ENCODE peak calls at places on chromosomes 5 and 9, in nine cellular contexts. One of them, this sample, is unnamed.

GRCh38 chr9:108015690-108016089 is 526.1 kb upstream of the KLF4 start:
- DNase-seq in left ventricle myocardium inferior: no peak
- DNase-seq in cardiac fibroblast: no peak
- DNase-seq in GM13977: no peak
- DNase-seq in lower lobe of right lung: no peak
- DNase-seq in foreskin fibroblast: no peak
- DNase-seq in lung: no peak
- DNase-seq in AG04450: no peak
- DNase-seq in A549: no peak
- DNase-seq in this sample: no peak

GRCh38 chr5:84715686-84716085 is 331.0 kb upstream of the EDIL3 start:
- DNase-seq in left ventricle myocardium inferior: no peak
- DNase-seq in cardiac fibroblast: no peak
- DNase-seq in GM13977: no peak
- DNase-seq in lower lobe of right lung: no peak
- DNase-seq in foreskin fibroblast: no peak
- DNase-seq in lung: no peak
- DNase-seq in AG04450: no peak
- DNase-seq in A549: no peak
- DNase-seq in this sample: no peak

GRCh38 chr9:591292-591691 is 250.2 kb upstream of the DMRT1 start:
- DNase-seq in left ventricle myocardium inferior: peak
- DNase-seq in cardiac fibroblast: no peak
- DNase-seq in GM13977: no peak
- DNase-seq in lower lobe of right lung: peak
- DNase-seq in foreskin fibroblast: no peak
- DNase-seq in lung: peak
- DNase-seq in AG04450: no peak
- DNase-seq in A549: no peak
- DNase-seq in this sample: no peak

GRCh38 chr5:72067682-72068470 is 39.4 kb upstream of the MAP1B start:
- DNase-seq in left ventricle myocardium inferior: no peak
- DNase-seq in cardiac fibroblast: peak
- DNase-seq in GM13977: no peak
- DNase-seq in lower lobe of right lung: no peak
- DNase-seq in foreskin fibroblast: peak
- DNase-seq in lung: no peak
- DNase-seq in AG04450: peak
- DNase-seq in A549: peak
- DNase-seq in this sample: no peak

GRCh38 chr9:126790561-126790960 is 14.3 kb upstream of the ZBTB43 start:
- DNase-seq in left ventricle myocardium inferior: no peak
- DNase-seq in cardiac fibroblast: no peak
- DNase-seq in GM13977: no peak
- DNase-seq in lower lobe of right lung: peak
- DNase-seq in foreskin fibroblast: no peak
- DNase-seq in lung: no peak
- DNase-seq in AG04450: no peak
- DNase-seq in A549: no peak
- DNase-seq in this sample: no peak

GRCh38 chr5:142508027-142508426 is 177.9 kb downstream of the FGF1 start:
- DNase-seq in left ventricle myocardium inferior: no peak
- DNase-seq in cardiac fibroblast: no peak
- DNase-seq in GM13977: no peak
- DNase-seq in lower lobe of right lung: peak
- DNase-seq in foreskin fibroblast: no peak
- DNase-seq in lung: peak
- DNase-seq in AG04450: no peak
- DNase-seq in A549: no peak
- DNase-seq in this sample: no peak

GRCh38 chr5:43702815-43703214 is 99.8 kb downstream of the NNT start:
- DNase-seq in left ventricle myocardium inferior: no peak
- DNase-seq in cardiac fibroblast: peak
- DNase-seq in GM13977: no peak
- DNase-seq in lower lobe of right lung: no peak
- DNase-seq in foreskin fibroblast: peak
- DNase-seq in lung: no peak
- DNase-seq in AG04450: no peak
- DNase-seq in A549: no peak
- DNase-seq in this sample: no peak

GRCh38 chr5:150612405-150612804 is 28.1 kb upstream of the SYNPO start:
- DNase-seq in left ventricle myocardium inferior: no peak
- DNase-seq in cardiac fibroblast: no peak
- DNase-seq in GM13977: no peak
- DNase-seq in lower lobe of right lung: no peak
- DNase-seq in foreskin fibroblast: no peak
- DNase-seq in lung: no peak
- DNase-seq in AG04450: no peak
- DNase-seq in A549: no peak
- DNase-seq in this sample: no peak

GRCh38 chr5:171316258-171317121 is 7.4 kb downstream of the TLX3 start:
- DNase-seq in left ventricle myocardium inferior: no peak
- DNase-seq in cardiac fibroblast: no peak
- DNase-seq in GM13977: no peak
- DNase-seq in lower lobe of right lung: no peak
- DNase-seq in foreskin fibroblast: no peak
- DNase-seq in lung: no peak
- DNase-seq in AG04450: no peak
- DNase-seq in A549: no peak
- DNase-seq in this sample: no peak

GRCh38 chr9:87862536-87863268 is 20.0 kb upstream of the SPATA31E1 start:
- DNase-seq in left ventricle myocardium inferior: no peak
- DNase-seq in cardiac fibroblast: peak
- DNase-seq in GM13977: no peak
- DNase-seq in lower lobe of right lung: no peak
- DNase-seq in foreskin fibroblast: peak
- DNase-seq in lung: no peak
- DNase-seq in AG04450: peak
- DNase-seq in A549: peak
- DNase-seq in this sample: no peak

GRCh38 chr9:15617782-15618181 is 64.9 kb downstream of the CCDC171 start:
- DNase-seq in left ventricle myocardium inferior: no peak
- DNase-seq in cardiac fibroblast: no peak
- DNase-seq in GM13977: no peak
- DNase-seq in lower lobe of right lung: no peak
- DNase-seq in foreskin fibroblast: no peak
- DNase-seq in lung: no peak
- DNase-seq in AG04450: no peak
- DNase-seq in A549: no peak
- DNase-seq in this sample: no peak

GRCh38 chr9:15618540-15619331 is 65.9 kb downstream of the CCDC171 start:
- DNase-seq in left ventricle myocardium inferior: no peak
- DNase-seq in cardiac fibroblast: no peak
- DNase-seq in GM13977: no peak
- DNase-seq in lower lobe of right lung: no peak
- DNase-seq in foreskin fibroblast: no peak
- DNase-seq in lung: no peak
- DNase-seq in AG04450: no peak
- DNase-seq in A549: no peak
- DNase-seq in this sample: no peak

DNA sequence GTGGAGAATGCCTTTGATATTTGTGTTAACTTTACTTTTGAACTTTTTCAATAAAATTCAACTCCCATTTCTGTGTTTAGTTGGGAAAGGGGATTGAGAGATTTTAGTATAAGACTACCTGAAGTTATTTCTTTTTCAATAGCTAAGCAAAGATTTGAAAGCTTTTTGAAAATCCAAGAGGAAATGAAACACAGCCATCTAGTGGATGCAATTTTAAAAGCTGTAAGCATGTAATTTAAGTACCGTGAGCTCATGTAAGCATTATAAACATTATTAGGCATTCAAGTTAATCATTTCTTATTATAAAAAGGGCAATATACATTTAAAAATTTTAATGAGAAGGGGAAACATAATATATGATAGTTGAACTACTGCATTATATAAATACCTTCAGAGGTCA is 69.8 kb downstream of the CCDC171 start:
- DNase-seq in left ventricle myocardium inferior: no peak
- DNase-seq in cardiac fibroblast: peak
- DNase-seq in GM13977: no peak
- DNase-seq in lower lobe of right lung: no peak
- DNase-seq in foreskin fibroblast: no peak
- DNase-seq in lung: no peak
- DNase-seq in AG04450: no peak
- DNase-seq in A549: no peak
- DNase-seq in this sample: no peak
- TF ChIP-seq CTCF in left ventricle myocardium inferior: peak
- TF ChIP-seq CTCF in cardiac fibroblast: peak
- TF ChIP-seq CTCF in GM13977: peak
- TF ChIP-seq CTCF in lower lobe of right lung: peak
- TF ChIP-seq CTCF in foreskin fibroblast: peak
- TF ChIP-seq CTCF in lung: no peak
- TF ChIP-seq CTCF in AG04450: peak
- TF ChIP-seq CTCF in A549: peak
- TF ChIP-seq CTCF in this sample: no peak

DNA sequence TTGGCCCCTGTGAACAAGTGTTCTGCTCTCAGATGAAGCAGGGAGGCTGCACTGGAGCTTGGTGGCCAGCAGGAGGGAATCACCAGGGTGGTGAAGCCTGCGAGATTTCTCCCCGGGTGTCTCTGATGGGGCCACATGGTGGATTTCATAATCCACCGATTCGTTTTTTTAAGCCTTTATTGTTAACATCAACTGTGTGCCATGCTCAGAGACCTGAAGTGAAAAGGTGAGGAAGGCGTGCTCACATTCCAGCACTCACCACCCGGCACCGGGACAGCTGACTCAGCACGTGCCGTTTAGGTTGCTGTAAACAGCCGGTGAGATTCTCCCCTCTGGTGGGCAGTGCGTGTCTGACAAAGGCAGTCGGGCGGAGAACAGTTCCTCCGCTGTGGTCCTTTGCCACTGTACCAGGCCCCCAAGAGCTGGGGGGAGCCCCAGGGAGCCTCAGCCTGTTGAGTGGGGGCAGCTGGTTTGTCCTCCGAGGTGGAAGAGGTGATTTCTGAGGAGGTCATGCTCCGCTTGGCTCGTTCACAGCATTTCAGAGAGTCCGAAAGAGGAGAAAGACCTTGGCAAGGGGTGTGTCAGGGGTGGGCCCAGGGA is 12.7 kb upstream of the AHRR start:
- DNase-seq in left ventricle myocardium inferior: no peak
- DNase-seq in cardiac fibroblast: peak
- DNase-seq in GM13977: peak
- DNase-seq in lower lobe of right lung: no peak
- DNase-seq in foreskin fibroblast: no peak
- DNase-seq in lung: no peak
- DNase-seq in AG04450: no peak
- DNase-seq in A549: peak
- DNase-seq in this sample: no peak
- TF ChIP-seq CTCF in left ventricle myocardium inferior: peak
- TF ChIP-seq CTCF in cardiac fibroblast: peak
- TF ChIP-seq CTCF in GM13977: no peak
- TF ChIP-seq CTCF in lower lobe of right lung: no peak
- TF ChIP-seq CTCF in foreskin fibroblast: peak
- TF ChIP-seq CTCF in lung: no peak
- TF ChIP-seq CTCF in AG04450: peak
- TF ChIP-seq CTCF in A549: no peak
- TF ChIP-seq CTCF in this sample: no peak

GRCh38 chr9:121776739-121777637 is 125.6 kb downstream of the DAB2IP start:
- DNase-seq in left ventricle myocardium inferior: no peak
- DNase-seq in cardiac fibroblast: no peak
- DNase-seq in GM13977: no peak
- DNase-seq in lower lobe of right lung: no peak
- DNase-seq in foreskin fibroblast: no peak
- DNase-seq in lung: no peak
- DNase-seq in AG04450: no peak
- DNase-seq in A549: no peak
- DNase-seq in this sample: no peak

GRCh38 chr9:121779381-121780117 is 128.1 kb downstream of the DAB2IP start:
- DNase-seq in left ventricle myocardium inferior: no peak
- DNase-seq in cardiac fibroblast: no peak
- DNase-seq in GM13977: no peak
- DNase-seq in lower lobe of right lung: no peak
- DNase-seq in foreskin fibroblast: no peak
- DNase-seq in lung: no peak
- DNase-seq in AG04450: no peak
- DNase-seq in A549: no peak
- DNase-seq in this sample: no peak

GRCh38 chr9:121780641-121781040 is 129.2 kb downstream of the DAB2IP start:
- DNase-seq in left ventricle myocardium inferior: no peak
- DNase-seq in cardiac fibroblast: no peak
- DNase-seq in GM13977: no peak
- DNase-seq in lower lobe of right lung: no peak
- DNase-seq in foreskin fibroblast: no peak
- DNase-seq in lung: no peak
- DNase-seq in AG04450: no peak
- DNase-seq in A549: no peak
- DNase-seq in this sample: no peak

GRCh38 chr9:121780177-121780576 is 128.7 kb downstream of the DAB2IP start:
- DNase-seq in left ventricle myocardium inferior: no peak
- DNase-seq in cardiac fibroblast: no peak
- DNase-seq in GM13977: no peak
- DNase-seq in lower lobe of right lung: no peak
- DNase-seq in foreskin fibroblast: no peak
- DNase-seq in lung: no peak
- DNase-seq in AG04450: no peak
- DNase-seq in A549: no peak
- DNase-seq in this sample: no peak

DNA sequence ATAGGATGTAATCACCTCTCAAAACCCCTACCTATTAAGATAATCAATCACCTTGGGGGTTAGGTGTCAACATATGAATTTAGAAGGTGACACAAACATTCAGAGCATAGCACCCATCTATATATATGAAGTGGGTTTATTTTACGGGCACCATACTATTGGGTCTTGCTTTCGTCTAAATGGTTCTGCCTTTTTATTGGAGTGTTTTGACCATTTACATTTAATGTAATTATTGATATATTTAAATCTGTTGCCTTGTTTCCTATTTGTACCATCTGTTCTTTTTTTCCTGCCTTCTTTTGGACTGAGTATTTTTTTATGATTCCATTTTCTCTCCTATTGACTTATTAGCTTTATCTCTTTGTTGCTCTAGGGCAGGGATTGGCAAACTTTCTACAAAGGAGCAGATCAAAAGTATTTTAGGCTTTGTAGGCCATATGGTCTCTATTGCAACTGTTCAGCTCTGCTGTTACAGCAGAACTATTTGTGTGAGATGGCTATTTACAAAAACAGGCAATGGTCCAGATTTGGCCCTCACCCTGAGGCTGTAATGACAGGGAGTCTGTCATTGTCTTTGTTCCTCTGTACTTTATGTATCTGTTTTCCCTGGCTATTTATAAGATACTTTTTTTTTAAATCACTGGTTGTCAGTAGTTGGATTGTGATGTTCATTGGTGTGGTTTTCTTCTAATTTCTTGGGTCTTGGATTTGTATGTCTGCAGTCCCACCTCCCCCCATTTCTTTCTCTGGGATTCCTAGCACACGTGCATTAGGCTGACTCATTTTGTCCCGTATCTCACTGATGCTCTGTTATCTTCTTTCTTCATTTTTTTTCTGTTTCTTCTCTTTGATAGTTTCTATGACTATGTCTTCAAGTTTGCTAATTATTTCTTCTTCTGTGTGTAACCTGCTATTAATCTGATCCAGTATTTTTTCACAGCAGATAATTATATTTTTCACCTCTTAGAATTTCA is 127.1 kb downstream of the DAB2IP start:
- DNase-seq in left ventricle myocardium inferior: no peak
- DNase-seq in cardiac fibroblast: no peak
- DNase-seq in GM13977: no peak
- DNase-seq in lower lobe of right lung: no peak
- DNase-seq in foreskin fibroblast: no peak
- DNase-seq in lung: no peak
- DNase-seq in AG04450: no peak
- DNase-seq in A549: no peak
- DNase-seq in this sample: no peak
- TF ChIP-seq CTCF in left ventricle myocardium inferior: no peak
- TF ChIP-seq CTCF in cardiac fibroblast: no peak
- TF ChIP-seq CTCF in GM13977: no peak
- TF ChIP-seq CTCF in lower lobe of right lung: no peak
- TF ChIP-seq CTCF in foreskin fibroblast: no peak
- TF ChIP-seq CTCF in lung: no peak
- TF ChIP-seq CTCF in AG04450: no peak
- TF ChIP-seq CTCF in A549: no peak
- TF ChIP-seq CTCF in this sample: no peak

GRCh38 chr9:136264046-136264802 is 18.6 kb upstream of the QSOX2 start:
- DNase-seq in left ventricle myocardium inferior: no peak
- DNase-seq in cardiac fibroblast: no peak
- DNase-seq in GM13977: no peak
- DNase-seq in lower lobe of right lung: no peak
- DNase-seq in foreskin fibroblast: no peak
- DNase-seq in lung: no peak
- DNase-seq in AG04450: no peak
- DNase-seq in A549: no peak
- DNase-seq in this sample: no peak
- TF ChIP-seq CTCF in left ventricle myocardium inferior: no peak
- TF ChIP-seq CTCF in cardiac fibroblast: no peak
- TF ChIP-seq CTCF in GM13977: no peak
- TF ChIP-seq CTCF in lower lobe of right lung: no peak
- TF ChIP-seq CTCF in foreskin fibroblast: no peak
- TF ChIP-seq CTCF in lung: no peak
- TF ChIP-seq CTCF in AG04450: no peak
- TF ChIP-seq CTCF in A549: no peak
- TF ChIP-seq CTCF in this sample: no peak

This sample was measured in activated CD8-positive, alpha-beta T cell treated with anti-CD3 and anti-CD28 coated beads for 36 hours.